ENCODE peak calls at places on chromosomes 1 and 21, in ten cellular contexts. J is iris pigment epithelial cell; M is CD8-positive, alpha-beta memory T cell; W is foreskin keratinocyte; E is GM19239; L is brain microvascular endothelial cell; G is H7; B is kidney glomerular epithelial cell; O is foreskin fibroblast; P is T-helper 17 cell. F is an unnamed sample.

GRCh38 chr1:147534386-147534785 is 6.9 kb upstream of the BCL9 start:
- DNase-seq in J (peak; percentile 49), M (no peak), W (no peak), E (no peak), L (no peak), G (no peak), B (no peak), O (peak; percentile 50), P (no peak), F (no peak)

GRCh38 chr1:172755099-172755498 is 96.2 kb downstream of the FASLG start:
- DNase-seq in J (no peak), M (no peak), W (no peak), E (no peak), L (no peak), G (no peak), B (no peak), O (no peak), P (no peak), F (no peak)

GRCh38 chr1:243351347-243351746 is 95.5 kb downstream of the SDCCAG8 start:
- DNase-seq in J (no peak), M (no peak), W (no peak), E (no peak), L (no peak), G (no peak), B (no peak), O (peak; percentile 7), P (no peak), F (no peak)

GRCh38 chr1:11847667-11848445 is at the start of gene NPPA:
- DNase-seq in J (no peak), M (no peak), W (no peak), E (no peak), L (no peak), G (peak; percentile 29), B (no peak), O (peak; percentile 86), P (no peak), F (no peak)

GRCh38 chr21:41752231-41752681 is 14.6 kb downstream of the RIPK4 start:
- DNase-seq in J (peak; percentile 20), M (no peak), W (peak; percentile 94), E (no peak), L (no peak), G (peak; percentile 61), B (no peak), O (peak; percentile 95), P (no peak), F (no peak)

GRCh38 chr21:38048241-38048640 is 132.0 kb upstream of the KCNJ6 start:
- DNase-seq in J (no peak), M (no peak), W (no peak), E (no peak), L (no peak), G (no peak), B (no peak), O (no peak), P (no peak), F (no peak)

GRCh38 chr1:15492572-15492971 is 16.7 kb downstream of the CELA2B start:
- DNase-seq in J (no peak), M (no peak), W (no peak), E (no peak), L (no peak), G (no peak), B (no peak), O (no peak), P (no peak), F (no peak)

GRCh38 chr1:59502009-59502691 is 205.3 kb downstream of the FGGY start:
- DNase-seq in J (peak; percentile 36), M (no peak), W (peak; percentile 78), E (no peak), L (no peak), G (no peak), B (peak; percentile 52), O (peak; percentile 48), P (no peak), F (no peak)

GRCh38 chr1:206050655-206051235 is 2.2 kb upstream of the RHEX start:
- DNase-seq in J (peak; percentile 32), M (no peak), W (peak; percentile 82), E (no peak), L (no peak), G (no peak), B (peak; percentile 83), O (no peak), P (peak; percentile 33), F (no peak)

F was measured in effector memory CD8-positive, alpha-beta T cell.